ENCODE peak calls at places on chromosomes 7 and 10, in four cellular contexts. One of them, this sample, is unnamed.

GRCh38 chr10:70549962-70550845 is 52.3 kb downstream of the PRF1 start:
- DNase-seq in HL-60: peak
- DNase-seq in GM12878: peak
- DNase-seq in K562: peak
- DNase-seq in this sample: peak

GRCh38 chr7:66060796-66061195 is 14.8 kb upstream of the ASL start:
- DNase-seq in HL-60: no peak
- DNase-seq in GM12878: no peak
- DNase-seq in K562: no peak
- DNase-seq in this sample: no peak

GRCh38 chr10:7408003-7408493 is 2.8 kb downstream of the SFMBT2 start:
- DNase-seq in HL-60: no peak
- DNase-seq in GM12878: no peak
- DNase-seq in K562: no peak
- DNase-seq in this sample: no peak

GRCh38 chr10:60441515-60441914 is 51.8 kb upstream of the ANK3 start:
- DNase-seq in HL-60: no peak
- DNase-seq in GM12878: no peak
- DNase-seq in K562: no peak
- DNase-seq in this sample: no peak

GRCh38 chr7:129423700-129424410 is 10.4 kb upstream of the STRIP2 start:
- DNase-seq in HL-60: no peak
- DNase-seq in GM12878: no peak
- DNase-seq in K562: peak
- DNase-seq in this sample: no peak

GRCh38 chr7:73871163-73872011 is 10.4 kb downstream of the TMEM270 start:
- DNase-seq in HL-60: no peak
- DNase-seq in GM12878: no peak
- DNase-seq in K562: peak
- DNase-seq in this sample: no peak

GRCh38 chr10:124798364-124798763 is 3.3 kb upstream of the ABRAXAS2 start:
- DNase-seq in HL-60: no peak
- DNase-seq in GM12878: no peak
- DNase-seq in K562: no peak
- DNase-seq in this sample: no peak

GRCh38 chr7:139536158-139536557 is 12.7 kb downstream of the CLEC2L start:
- DNase-seq in HL-60: no peak
- DNase-seq in GM12878: no peak
- DNase-seq in K562: no peak
- DNase-seq in this sample: no peak

GRCh38 chr7:2100278-2101205 is 132.2 kb downstream of the MAD1L1 start:
- DNase-seq in HL-60: peak
- DNase-seq in GM12878: peak
- DNase-seq in K562: no peak
- DNase-seq in this sample: peak

GRCh38 chr10:101152316-101152715 is 21.2 kb downstream of the TLX1 start:
- DNase-seq in HL-60: no peak
- DNase-seq in GM12878: no peak
- DNase-seq in K562: no peak
- DNase-seq in this sample: no peak

GRCh38 chr7:7647495-7648036 is 7.0 kb downstream of the UMAD1 start:
- DNase-seq in HL-60: no peak
- DNase-seq in GM12878: no peak
- DNase-seq in K562: no peak
- DNase-seq in this sample: no peak

GRCh38 chr7:69568266-69568665 is 30.0 kb upstream of the AUTS2 start:
- DNase-seq in HL-60: no peak
- DNase-seq in GM12878: no peak
- DNase-seq in K562: no peak
- DNase-seq in this sample: no peak

GRCh38 chr10:33248638-33249037 is 85.8 kb downstream of the NRP1 start:
- DNase-seq in HL-60: peak
- DNase-seq in GM12878: no peak
- DNase-seq in K562: no peak
- DNase-seq in this sample: no peak

GRCh38 chr7:20327047-20327446 is 3.7 kb upstream of the ITGB8 start:
- DNase-seq in HL-60: no peak
- DNase-seq in GM12878: no peak
- DNase-seq in K562: no peak
- DNase-seq in this sample: no peak

GRCh38 chr10:102109166-102110116 is 10.7 kb downstream of the LDB1 start:
- DNase-seq in HL-60: no peak
- DNase-seq in GM12878: no peak
- DNase-seq in K562: no peak
- DNase-seq in this sample: no peak

GRCh38 chr7:75989726-75990388 is 4.5 kb downstream of the TMEM120A start:
- DNase-seq in HL-60: no peak
- DNase-seq in GM12878: no peak
- DNase-seq in K562: no peak
- DNase-seq in this sample: no peak

GRCh38 chr10:22271786-22272185 is 44.4 kb upstream of the COMMD3 start:
- DNase-seq in HL-60: no peak
- DNase-seq in GM12878: no peak
- DNase-seq in K562: no peak
- DNase-seq in this sample: no peak

GRCh38 chr7:2567663-2568238 is 9.0 kb downstream of the IQCE start:
- DNase-seq in HL-60: no peak
- DNase-seq in GM12878: no peak
- DNase-seq in K562: no peak
- DNase-seq in this sample: no peak

GRCh38 chr7:142739927-142740492 is 9.3 kb upstream of the PRSS1 start:
- DNase-seq in HL-60: no peak
- DNase-seq in GM12878: no peak
- DNase-seq in K562: no peak
- DNase-seq in this sample: no peak

GRCh38 chr7:37318541-37318940 is 130.1 kb downstream of the ELMO1 start:
- DNase-seq in HL-60: no peak
- DNase-seq in GM12878: no peak
- DNase-seq in K562: no peak
- DNase-seq in this sample: no peak

GRCh38 chr7:80078882-80079281 is 55.7 kb upstream of the GNAI1 start:
- DNase-seq in HL-60: no peak
- DNase-seq in GM12878: no peak
- DNase-seq in K562: no peak
- DNase-seq in this sample: no peak

GRCh38 chr10:114806572-114807391 is 14.8 kb upstream of the FHIP2A start:
- DNase-seq in HL-60: no peak
- DNase-seq in GM12878: no peak
- DNase-seq in K562: no peak
- DNase-seq in this sample: no peak

GRCh38 chr10:68795886-68796532 is 31.3 kb upstream of the STOX1 start:
- DNase-seq in HL-60: no peak
- DNase-seq in GM12878: no peak
- DNase-seq in K562: no peak
- DNase-seq in this sample: no peak

GRCh38 chr7:134513169-134513752 is 14.1 kb upstream of the AKR1B10 start:
- DNase-seq in HL-60: peak
- DNase-seq in GM12878: peak
- DNase-seq in K562: peak
- DNase-seq in this sample: peak

DNA sequence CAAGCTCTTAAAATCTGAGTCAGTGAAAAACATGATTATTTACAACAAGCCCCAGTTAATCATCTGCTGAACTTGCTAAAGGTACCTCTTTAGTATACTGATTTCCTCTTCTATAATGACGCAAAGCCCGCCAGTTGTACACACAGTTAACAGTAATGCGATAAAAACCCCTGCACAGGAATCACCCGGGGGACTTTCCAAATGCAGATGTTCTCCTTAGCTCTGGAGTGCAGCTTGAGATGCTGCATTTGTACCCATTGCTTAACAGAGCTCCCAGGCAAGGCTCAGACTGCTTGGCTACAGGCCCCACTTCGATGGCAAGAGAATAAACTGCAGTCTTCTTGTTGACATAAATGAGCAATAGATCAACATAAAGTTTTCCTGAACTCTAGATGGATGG is 279.6 kb upstream of the HGF start:
- DNase-seq in HL-60: no peak
- DNase-seq in GM12878: peak
- DNase-seq in K562: no peak
- DNase-seq in this sample: no peak
- TF ChIP-seq POLR2AphosphoS5 in HL-60: no peak
- TF ChIP-seq POLR2AphosphoS5 in GM12878: no peak
- TF ChIP-seq POLR2AphosphoS5 in K562: no peak
- TF ChIP-seq POLR2AphosphoS5 in this sample: no peak

DNA sequence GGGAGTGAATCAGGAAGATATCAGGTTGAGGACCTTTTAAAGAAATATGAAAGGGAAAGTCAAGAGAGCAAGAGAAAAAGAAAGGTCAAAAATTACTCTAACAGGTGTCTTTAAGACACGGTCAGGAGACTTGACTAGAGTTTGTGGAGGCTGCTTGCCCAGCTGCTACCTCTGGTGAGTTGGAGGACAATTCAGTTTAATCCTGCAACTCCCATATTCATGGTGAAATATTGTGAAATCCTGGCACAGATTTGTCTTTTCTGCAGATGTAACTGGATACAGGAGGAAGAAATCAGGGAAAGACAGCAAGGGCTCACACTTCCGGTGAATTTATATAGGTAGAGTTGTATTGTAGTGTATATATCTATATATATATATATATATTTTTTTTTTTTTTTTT is 93.5 kb downstream of the AKAP9 start:
- DNase-seq in HL-60: no peak
- DNase-seq in GM12878: no peak
- DNase-seq in K562: no peak
- DNase-seq in this sample: no peak
- TF ChIP-seq SPI1 in HL-60: no peak
- TF ChIP-seq SPI1 in GM12878: no peak
- TF ChIP-seq SPI1 in K562: no peak
- TF ChIP-seq SPI1 in this sample: no peak

GRCh38 chr10:89221919-89222318 is 14.8 kb upstream of the CH25H start:
- DNase-seq in HL-60: no peak
- DNase-seq in GM12878: no peak
- DNase-seq in K562: no peak
- DNase-seq in this sample: no peak
- TF ChIP-seq POLR2AphosphoS5 in HL-60: no peak
- TF ChIP-seq POLR2AphosphoS5 in GM12878: no peak
- TF ChIP-seq POLR2AphosphoS5 in K562: no peak
- TF ChIP-seq POLR2AphosphoS5 in this sample: no peak

GRCh38 chr10:43257210-43258031 is 9.4 kb downstream of the RASGEF1A start:
- DNase-seq in HL-60: no peak
- DNase-seq in GM12878: no peak
- DNase-seq in K562: no peak
- DNase-seq in this sample: no peak
- TF ChIP-seq SPI1 in HL-60: no peak
- TF ChIP-seq SPI1 in GM12878: no peak
- TF ChIP-seq SPI1 in K562: no peak
- TF ChIP-seq SPI1 in this sample: no peak

GRCh38 chr7:32218741-32219283 is 148.6 kb upstream of the PDE1C start:
- DNase-seq in HL-60: no peak
- DNase-seq in GM12878: no peak
- DNase-seq in K562: no peak
- DNase-seq in this sample: no peak

GRCh38 chr7:32216759-32217158 is 146.6 kb upstream of the PDE1C start:
- DNase-seq in HL-60: no peak
- DNase-seq in GM12878: no peak
- DNase-seq in K562: no peak
- DNase-seq in this sample: no peak

GRCh38 chr7:32219416-32219815 is 149.2 kb upstream of the PDE1C start:
- DNase-seq in HL-60: no peak
- DNase-seq in GM12878: no peak
- DNase-seq in K562: no peak
- DNase-seq in this sample: no peak

GRCh38 chr7:32215697-32216096 is 145.5 kb upstream of the PDE1C start:
- DNase-seq in HL-60: no peak
- DNase-seq in GM12878: no peak
- DNase-seq in K562: no peak
- DNase-seq in this sample: no peak

DNA sequence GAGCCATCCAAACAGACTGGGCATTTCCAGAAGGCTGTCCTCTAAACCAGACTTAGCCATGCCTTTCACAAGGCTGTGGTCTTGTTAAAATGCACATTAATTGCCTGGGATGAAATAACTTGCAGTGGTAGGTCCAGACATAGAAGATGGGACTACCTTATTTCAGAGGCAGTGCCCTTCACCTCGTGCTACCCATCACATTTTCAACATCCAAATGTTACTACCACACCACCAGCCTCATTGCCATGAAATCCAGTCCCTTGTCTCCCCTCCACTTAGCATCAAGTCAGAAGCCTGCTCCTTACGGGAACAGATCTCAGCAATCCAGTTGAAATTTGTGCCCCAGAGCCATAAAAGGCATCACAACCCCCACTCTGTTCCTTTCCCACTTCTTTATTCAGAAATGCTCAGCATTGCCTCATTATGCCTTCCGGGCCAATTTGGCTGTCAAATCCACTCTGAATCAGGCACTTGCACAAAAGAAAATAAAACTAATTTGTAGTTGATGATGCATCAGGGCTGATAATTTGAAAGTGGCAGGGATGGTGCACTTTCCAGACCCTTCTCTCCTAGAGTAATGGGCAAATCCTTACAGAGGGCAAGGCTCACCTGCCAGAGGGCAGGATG is 147.7 kb upstream of the PDE1C start:
- DNase-seq in HL-60: no peak
- DNase-seq in GM12878: no peak
- DNase-seq in K562: no peak
- DNase-seq in this sample: no peak
- TF ChIP-seq POLR2AphosphoS5 in HL-60: no peak
- TF ChIP-seq POLR2AphosphoS5 in GM12878: no peak
- TF ChIP-seq POLR2AphosphoS5 in K562: no peak
- TF ChIP-seq POLR2AphosphoS5 in this sample: no peak

DNA sequence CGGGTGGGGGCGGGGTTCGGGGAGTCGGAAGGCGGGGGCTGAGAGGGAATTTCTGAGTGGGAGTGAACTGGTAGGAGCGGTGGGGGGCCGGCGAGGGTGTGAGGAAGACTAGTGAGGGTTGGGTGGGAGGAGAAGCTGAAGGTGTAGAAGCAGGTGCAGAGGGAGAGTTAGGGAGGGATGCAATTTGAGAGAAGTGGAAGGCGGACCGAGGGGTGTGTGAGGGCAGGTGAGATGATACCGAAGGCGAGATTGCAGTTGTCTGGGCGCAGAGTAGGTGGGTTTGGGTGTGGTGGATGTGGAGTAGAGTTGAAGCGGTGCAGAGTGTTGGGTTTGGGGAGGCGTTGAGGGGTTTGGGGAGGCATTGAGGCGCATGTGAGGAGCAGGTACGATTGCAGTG is 643 bp downstream of the KAT6B start:
- DNase-seq in HL-60: no peak
- DNase-seq in GM12878: no peak
- DNase-seq in K562: no peak
- DNase-seq in this sample: no peak
- TF ChIP-seq SPI1 in HL-60: no peak
- TF ChIP-seq SPI1 in GM12878: no peak
- TF ChIP-seq SPI1 in K562: no peak
- TF ChIP-seq SPI1 in this sample: no peak

GRCh38 chr10:14674376-14675050 is 100.2 kb downstream of the FAM107B start:
- DNase-seq in HL-60: no peak
- DNase-seq in GM12878: no peak
- DNase-seq in K562: no peak
- DNase-seq in this sample: no peak
- TF ChIP-seq POLR2AphosphoS5 in HL-60: no peak
- TF ChIP-seq POLR2AphosphoS5 in GM12878: no peak
- TF ChIP-seq POLR2AphosphoS5 in K562: no peak
- TF ChIP-seq POLR2AphosphoS5 in this sample: no peak

GRCh38 chr7:128387663-128388485 is 21.9 kb downstream of the IMPDH1 start:
- DNase-seq in HL-60: peak
- DNase-seq in GM12878: no peak
- DNase-seq in K562: peak
- DNase-seq in this sample: peak
- TF ChIP-seq SPI1 in HL-60: no peak
- TF ChIP-seq SPI1 in GM12878: no peak
- TF ChIP-seq SPI1 in K562: no peak
- TF ChIP-seq SPI1 in this sample: no peak

GRCh38 chr7:30422922-30423321 is 55.7 kb downstream of the NOD1 start:
- DNase-seq in HL-60: no peak
- DNase-seq in GM12878: no peak
- DNase-seq in K562: no peak
- DNase-seq in this sample: no peak
- TF ChIP-seq POLR2AphosphoS5 in HL-60: no peak
- TF ChIP-seq POLR2AphosphoS5 in GM12878: no peak
- TF ChIP-seq POLR2AphosphoS5 in K562: no peak
- TF ChIP-seq POLR2AphosphoS5 in this sample: no peak